ENCODE peak calls at places on chromosomes 6 and 20, in five cellular contexts. A, H, R, D and K are unnamed samples.

GRCh38 chr20:44646641-44647274 is 4.7 kb downstream of the ADA start:
- DNase-seq in A (no peak), H (peak), R (peak), D (no peak), K (no peak)

GRCh38 chr6:170462366-170463020 is 90.6 kb downstream of the PSMB1 start:
- DNase-seq in A (no peak), H (no peak), R (no peak), D (no peak), K (no peak)

GRCh38 chr6:144075187-144075586 is 20.2 kb downstream of the SF3B5 start:
- DNase-seq in A (no peak), H (no peak), R (no peak), D (no peak), K (no peak)

GRCh38 chr20:50165687-50166554 is 12.4 kb upstream of the PEDS1 start:
- DNase-seq in A (peak), H (peak), R (peak), D (peak), K (peak)

GRCh38 chr6:63816979-63817436 is 181.4 kb downstream of the PHF3 start:
- DNase-seq in A (no peak), H (peak), R (peak), D (no peak), K (no peak)

GRCh38 chr20:44174996-44175766 is 11.8 kb downstream of the JPH2 start:
- DNase-seq in A (no peak), H (no peak), R (no peak), D (no peak), K (no peak)

GRCh38 chr6:35178932-35179832 is 34.6 kb upstream of the SCUBE3 start:
- DNase-seq in A (no peak), H (no peak), R (no peak), D (no peak), K (no peak)

GRCh38 chr6:75748743-75749538 is at the start of gene MYO6:
- DNase-seq in A (peak), H (peak), R (peak), D (no peak), K (peak)

GRCh38 chr20:50282592-50283241 is 92.1 kb downstream of the CEBPB start:
- DNase-seq in A (no peak), H (no peak), R (no peak), D (no peak), K (no peak)

GRCh38 chr6:134725590-134725989 is 224.3 kb downstream of the ALDH8A1 start:
- DNase-seq in A (no peak), H (no peak), R (no peak), D (no peak), K (no peak)

GRCh38 chr20:19691125-19691524 is 66.9 kb upstream of the RIN2 start:
- DNase-seq in A (no peak), H (no peak), R (no peak), D (no peak), K (no peak)

DNA sequence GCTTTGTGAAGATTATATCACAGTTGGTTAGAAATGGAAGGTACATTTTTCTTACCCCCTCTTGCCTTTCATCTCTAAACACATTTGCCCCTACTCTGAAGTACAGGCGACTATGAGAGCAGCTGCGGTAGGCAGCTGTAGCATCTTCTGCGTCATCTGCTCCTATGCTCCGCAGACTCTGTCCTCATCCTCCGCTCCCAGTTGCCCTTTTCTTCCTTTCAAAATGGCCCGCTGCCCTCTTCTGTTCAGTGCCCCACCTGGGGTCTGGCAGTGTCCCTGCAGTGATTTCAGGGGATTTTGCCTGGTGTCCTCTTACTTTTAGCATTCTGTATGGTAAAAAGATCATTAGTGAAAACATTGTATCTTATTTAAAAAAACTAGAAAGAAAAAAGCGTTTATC is 47.8 kb upstream of the REV3L start:
- DNase-seq in A (no peak), H (no peak), R (no peak), D (no peak), K (no peak)
- TF ChIP-seq CTCF in A (no peak), H (no peak), R (no peak), D (no peak), K (no peak)

GRCh38 chr6:24060982-24061754 is 64.8 kb upstream of the NRSN1 start:
- DNase-seq in A (no peak), H (no peak), R (no peak), D (no peak), K (no peak)

GRCh38 chr6:24064106-24064505 is 61.9 kb upstream of the NRSN1 start:
- DNase-seq in A (no peak), H (no peak), R (peak), D (no peak), K (peak)

GRCh38 chr6:24069546-24069945 is 56.5 kb upstream of the NRSN1 start:
- DNase-seq in A (no peak), H (no peak), R (no peak), D (no peak), K (no peak)

GRCh38 chr6:24064832-24065231 is 61.2 kb upstream of the NRSN1 start:
- DNase-seq in A (no peak), H (no peak), R (no peak), D (no peak), K (no peak)
- TF ChIP-seq CTCF in A (no peak), H (no peak), R (no peak), D (no peak), K (no peak)

GRCh38 chr6:154602296-154602695 is 91.8 kb upstream of the CNKSR3 start:
- DNase-seq in A (no peak), H (no peak), R (no peak), D (no peak), K (no peak)

GRCh38 chr6:154606457-154606856 is 96.0 kb upstream of the CNKSR3 start:
- DNase-seq in A (peak), H (peak), R (no peak), D (no peak), K (no peak)

GRCh38 chr6:154602708-154603107 is 92.2 kb upstream of the CNKSR3 start:
- DNase-seq in A (no peak), H (peak), R (no peak), D (no peak), K (no peak)

GRCh38 chr6:154605207-154605877 is 94.9 kb upstream of the CNKSR3 start:
- DNase-seq in A (no peak), H (no peak), R (peak), D (no peak), K (no peak)

DNA sequence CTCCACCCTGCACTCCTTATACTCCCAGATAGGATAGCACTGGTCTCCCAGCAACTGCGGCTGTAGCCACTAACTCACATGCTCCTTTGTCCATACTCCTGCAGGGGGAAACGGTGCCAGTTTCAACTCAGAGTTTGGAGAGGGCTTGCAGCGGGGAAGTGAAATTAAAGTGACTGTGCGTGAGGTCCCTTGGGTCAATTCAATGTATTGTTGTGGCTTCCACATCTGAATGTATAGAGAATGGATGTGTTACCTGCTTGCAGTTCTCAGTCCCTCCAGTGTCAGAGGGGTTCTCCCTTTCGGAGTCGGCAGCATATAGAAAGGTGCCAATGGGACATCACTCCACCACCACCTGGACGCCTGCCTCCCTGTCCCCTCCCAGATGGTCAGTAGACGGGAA is 93.6 kb upstream of the CNKSR3 start:
- DNase-seq in A (no peak), H (no peak), R (no peak), D (no peak), K (no peak)
- TF ChIP-seq CTCF in A (no peak), H (no peak), R (no peak), D (no peak), K (no peak)

GRCh38 chr20:47075263-47075662 is 180.6 kb downstream of the EYA2 start:
- DNase-seq in A (no peak), H (no peak), R (no peak), D (no peak), K (no peak)
- TF ChIP-seq CTCF in A (no peak), H (no peak), R (no peak), D (no peak), K (no peak)

GRCh38 chr6:128513878-128514277 is 6.5 kb downstream of the PTPRK start:
- DNase-seq in A (no peak), H (no peak), R (no peak), D (no peak), K (no peak)

GRCh38 chr6:128518531-128519131 is 1.8 kb downstream of the PTPRK start:
- DNase-seq in A (no peak), H (no peak), R (peak), D (no peak), K (no peak)

GRCh38 chr6:128517124-128517523 is 3.3 kb downstream of the PTPRK start:
- DNase-seq in A (no peak), H (no peak), R (no peak), D (no peak), K (no peak)

GRCh38 chr6:128515550-128516513 is 4.6 kb downstream of the PTPRK start:
- DNase-seq in A (no peak), H (peak), R (peak), D (no peak), K (no peak)

GRCh38 chr6:128516514-128516898 is 3.9 kb downstream of the PTPRK start:
- DNase-seq in A (no peak), H (no peak), R (peak), D (no peak), K (no peak)
- TF ChIP-seq CTCF in A (no peak), H (peak), R (peak), D (no peak), K (peak)